ENCODE peak calls at places on chromosomes 13 and 19, in nine cellular contexts. One of them, this sample, is unnamed.

GRCh38 chr19:18939922-18940775 is 868 bp downstream of the HOMER3 start:
- DNase-seq in KBM-7: no peak
- DNase-seq in stimulated activated CD4-positive, alpha-beta T cell treated with anti-CD3 and anti-CD28 coated beads, Interleukin-2, amount 100 ng/mL, for 48 hours: no peak
- DNase-seq in pancreas: peak; percentile 45
- DNase-seq in cardiac muscle cell: peak; percentile 47
- DNase-seq in RWPE1: peak; percentile 84
- DNase-seq in T-helper 17 cell: no peak
- DNase-seq in foreskin fibroblast: peak; percentile 83
- DNase-seq in NCI-H1930: no peak
- DNase-seq in this sample: peak; percentile 22

GRCh38 chr13:40982772-40983171 is 36.3 kb downstream of the ELF1 start:
- DNase-seq in KBM-7: peak; percentile 90
- DNase-seq in stimulated activated CD4-positive, alpha-beta T cell treated with anti-CD3 and anti-CD28 coated beads, Interleukin-2, amount 100 ng/mL, for 48 hours: peak; percentile 39
- DNase-seq in pancreas: peak; percentile 61
- DNase-seq in cardiac muscle cell: peak; percentile 61
- DNase-seq in RWPE1: no peak
- DNase-seq in T-helper 17 cell: no peak
- DNase-seq in foreskin fibroblast: peak; percentile 9
- DNase-seq in NCI-H1930: no peak
- DNase-seq in this sample: peak; percentile 90

GRCh38 chr13:34719060-34719875 is 222.8 kb upstream of the NBEA start:
- DNase-seq in KBM-7: no peak
- DNase-seq in stimulated activated CD4-positive, alpha-beta T cell treated with anti-CD3 and anti-CD28 coated beads, Interleukin-2, amount 100 ng/mL, for 48 hours: no peak
- DNase-seq in pancreas: no peak
- DNase-seq in cardiac muscle cell: no peak
- DNase-seq in RWPE1: no peak
- DNase-seq in T-helper 17 cell: no peak
- DNase-seq in foreskin fibroblast: no peak
- DNase-seq in NCI-H1930: peak; percentile 88
- DNase-seq in this sample: no peak

GRCh38 chr13:79745141-79745540 is 264.2 kb downstream of the NDFIP2 start:
- DNase-seq in KBM-7: no peak
- DNase-seq in stimulated activated CD4-positive, alpha-beta T cell treated with anti-CD3 and anti-CD28 coated beads, Interleukin-2, amount 100 ng/mL, for 48 hours: no peak
- DNase-seq in pancreas: peak; percentile 75
- DNase-seq in cardiac muscle cell: peak; percentile 53
- DNase-seq in RWPE1: no peak
- DNase-seq in T-helper 17 cell: no peak
- DNase-seq in foreskin fibroblast: no peak
- DNase-seq in NCI-H1930: no peak
- DNase-seq in this sample: no peak

GRCh38 chr13:35618565-35619083 is 142.1 kb upstream of the MAB21L1 start:
- DNase-seq in KBM-7: no peak
- DNase-seq in stimulated activated CD4-positive, alpha-beta T cell treated with anti-CD3 and anti-CD28 coated beads, Interleukin-2, amount 100 ng/mL, for 48 hours: no peak
- DNase-seq in pancreas: no peak
- DNase-seq in cardiac muscle cell: no peak
- DNase-seq in RWPE1: no peak
- DNase-seq in T-helper 17 cell: no peak
- DNase-seq in foreskin fibroblast: no peak
- DNase-seq in NCI-H1930: no peak
- DNase-seq in this sample: no peak

GRCh38 chr19:13817615-13818371 is 22.6 kb downstream of the ZSWIM4 start:
- DNase-seq in KBM-7: no peak
- DNase-seq in stimulated activated CD4-positive, alpha-beta T cell treated with anti-CD3 and anti-CD28 coated beads, Interleukin-2, amount 100 ng/mL, for 48 hours: no peak
- DNase-seq in pancreas: peak; percentile 88
- DNase-seq in cardiac muscle cell: peak; percentile 82
- DNase-seq in RWPE1: no peak
- DNase-seq in T-helper 17 cell: peak; percentile 33
- DNase-seq in foreskin fibroblast: no peak
- DNase-seq in NCI-H1930: no peak
- DNase-seq in this sample: no peak

GRCh38 chr19:39324242-39324842 is 3.7 kb upstream of the LRFN1 start:
- DNase-seq in KBM-7: no peak
- DNase-seq in stimulated activated CD4-positive, alpha-beta T cell treated with anti-CD3 and anti-CD28 coated beads, Interleukin-2, amount 100 ng/mL, for 48 hours: no peak
- DNase-seq in pancreas: no peak
- DNase-seq in cardiac muscle cell: no peak
- DNase-seq in RWPE1: no peak
- DNase-seq in T-helper 17 cell: no peak
- DNase-seq in foreskin fibroblast: no peak
- DNase-seq in NCI-H1930: no peak
- DNase-seq in this sample: no peak

GRCh38 chr13:98792321-98792720 is 39.8 kb upstream of the SLC15A1 start:
- DNase-seq in KBM-7: no peak
- DNase-seq in stimulated activated CD4-positive, alpha-beta T cell treated with anti-CD3 and anti-CD28 coated beads, Interleukin-2, amount 100 ng/mL, for 48 hours: no peak
- DNase-seq in pancreas: no peak
- DNase-seq in cardiac muscle cell: no peak
- DNase-seq in RWPE1: no peak
- DNase-seq in T-helper 17 cell: no peak
- DNase-seq in foreskin fibroblast: no peak
- DNase-seq in NCI-H1930: no peak
- DNase-seq in this sample: no peak

GRCh38 chr19:35224681-35225604 is 3.6 kb downstream of the FAM187B start:
- DNase-seq in KBM-7: no peak
- DNase-seq in stimulated activated CD4-positive, alpha-beta T cell treated with anti-CD3 and anti-CD28 coated beads, Interleukin-2, amount 100 ng/mL, for 48 hours: no peak
- DNase-seq in pancreas: peak; percentile 83
- DNase-seq in cardiac muscle cell: no peak
- DNase-seq in RWPE1: no peak
- DNase-seq in T-helper 17 cell: no peak
- DNase-seq in foreskin fibroblast: no peak
- DNase-seq in NCI-H1930: no peak
- DNase-seq in this sample: no peak

GRCh38 chr13:20998649-20999415 is 62.6 kb downstream of the LATS2 start:
- DNase-seq in KBM-7: no peak
- DNase-seq in stimulated activated CD4-positive, alpha-beta T cell treated with anti-CD3 and anti-CD28 coated beads, Interleukin-2, amount 100 ng/mL, for 48 hours: no peak
- DNase-seq in pancreas: no peak
- DNase-seq in cardiac muscle cell: no peak
- DNase-seq in RWPE1: no peak
- DNase-seq in T-helper 17 cell: no peak
- DNase-seq in foreskin fibroblast: no peak
- DNase-seq in NCI-H1930: no peak
- DNase-seq in this sample: no peak

GRCh38 chr19:4597975-4598671 is 38.6 kb upstream of the SEMA6B start:
- DNase-seq in KBM-7: peak; percentile 68
- DNase-seq in stimulated activated CD4-positive, alpha-beta T cell treated with anti-CD3 and anti-CD28 coated beads, Interleukin-2, amount 100 ng/mL, for 48 hours: peak; percentile 30
- DNase-seq in pancreas: no peak
- DNase-seq in cardiac muscle cell: peak; percentile 92
- DNase-seq in RWPE1: peak; percentile 84
- DNase-seq in T-helper 17 cell: no peak
- DNase-seq in foreskin fibroblast: peak; percentile 53
- DNase-seq in NCI-H1930: no peak
- DNase-seq in this sample: peak; percentile 90

GRCh38 chr19:1851581-1852293 is 3.5 kb upstream of the REXO1 start:
- DNase-seq in KBM-7: no peak
- DNase-seq in stimulated activated CD4-positive, alpha-beta T cell treated with anti-CD3 and anti-CD28 coated beads, Interleukin-2, amount 100 ng/mL, for 48 hours: no peak
- DNase-seq in pancreas: no peak
- DNase-seq in cardiac muscle cell: no peak
- DNase-seq in RWPE1: no peak
- DNase-seq in T-helper 17 cell: no peak
- DNase-seq in foreskin fibroblast: no peak
- DNase-seq in NCI-H1930: no peak
- DNase-seq in this sample: no peak

GRCh38 chr19:38650911-38651584 is 3.6 kb downstream of the ACTN4 start:
- DNase-seq in KBM-7: peak; percentile 44
- DNase-seq in stimulated activated CD4-positive, alpha-beta T cell treated with anti-CD3 and anti-CD28 coated beads, Interleukin-2, amount 100 ng/mL, for 48 hours: no peak
- DNase-seq in pancreas: no peak
- DNase-seq in cardiac muscle cell: no peak
- DNase-seq in RWPE1: peak; percentile 69
- DNase-seq in T-helper 17 cell: no peak
- DNase-seq in foreskin fibroblast: peak; percentile 92
- DNase-seq in NCI-H1930: no peak
- DNase-seq in this sample: peak; percentile 35

GRCh38 chr13:46352810-46353209 is 34.2 kb downstream of the RUBCNL start:
- DNase-seq in KBM-7: no peak
- DNase-seq in stimulated activated CD4-positive, alpha-beta T cell treated with anti-CD3 and anti-CD28 coated beads, Interleukin-2, amount 100 ng/mL, for 48 hours: no peak
- DNase-seq in pancreas: no peak
- DNase-seq in cardiac muscle cell: no peak
- DNase-seq in RWPE1: no peak
- DNase-seq in T-helper 17 cell: no peak
- DNase-seq in foreskin fibroblast: no peak
- DNase-seq in NCI-H1930: no peak
- DNase-seq in this sample: no peak

GRCh38 chr13:27523345-27524073 is 73.1 kb upstream of the MTIF3 start:
- DNase-seq in KBM-7: peak; percentile 37
- DNase-seq in stimulated activated CD4-positive, alpha-beta T cell treated with anti-CD3 and anti-CD28 coated beads, Interleukin-2, amount 100 ng/mL, for 48 hours: no peak
- DNase-seq in pancreas: no peak
- DNase-seq in cardiac muscle cell: no peak
- DNase-seq in RWPE1: no peak
- DNase-seq in T-helper 17 cell: no peak
- DNase-seq in foreskin fibroblast: no peak
- DNase-seq in NCI-H1930: no peak
- DNase-seq in this sample: no peak

GRCh38 chr19:7393459-7393858 is 44.7 kb downstream of the ARHGEF18 start:
- DNase-seq in KBM-7: no peak
- DNase-seq in stimulated activated CD4-positive, alpha-beta T cell treated with anti-CD3 and anti-CD28 coated beads, Interleukin-2, amount 100 ng/mL, for 48 hours: no peak
- DNase-seq in pancreas: no peak
- DNase-seq in cardiac muscle cell: no peak
- DNase-seq in RWPE1: no peak
- DNase-seq in T-helper 17 cell: no peak
- DNase-seq in foreskin fibroblast: no peak
- DNase-seq in NCI-H1930: no peak
- DNase-seq in this sample: no peak

GRCh38 chr13:32857077-32857476 is 159.1 kb upstream of the KL start:
- DNase-seq in KBM-7: no peak
- DNase-seq in stimulated activated CD4-positive, alpha-beta T cell treated with anti-CD3 and anti-CD28 coated beads, Interleukin-2, amount 100 ng/mL, for 48 hours: no peak
- DNase-seq in pancreas: no peak
- DNase-seq in cardiac muscle cell: no peak
- DNase-seq in RWPE1: no peak
- DNase-seq in T-helper 17 cell: no peak
- DNase-seq in foreskin fibroblast: no peak
- DNase-seq in NCI-H1930: no peak
- DNase-seq in this sample: no peak

GRCh38 chr13:112101360-112101930 is 34.5 kb downstream of the SOX1 start:
- DNase-seq in KBM-7: no peak
- DNase-seq in stimulated activated CD4-positive, alpha-beta T cell treated with anti-CD3 and anti-CD28 coated beads, Interleukin-2, amount 100 ng/mL, for 48 hours: no peak
- DNase-seq in pancreas: no peak
- DNase-seq in cardiac muscle cell: no peak
- DNase-seq in RWPE1: no peak
- DNase-seq in T-helper 17 cell: no peak
- DNase-seq in foreskin fibroblast: no peak
- DNase-seq in NCI-H1930: no peak
- DNase-seq in this sample: peak; percentile 39

GRCh38 chr13:21745307-21745706 is 74.4 kb downstream of the FGF9 start:
- DNase-seq in KBM-7: no peak
- DNase-seq in stimulated activated CD4-positive, alpha-beta T cell treated with anti-CD3 and anti-CD28 coated beads, Interleukin-2, amount 100 ng/mL, for 48 hours: no peak
- DNase-seq in pancreas: no peak
- DNase-seq in cardiac muscle cell: no peak
- DNase-seq in RWPE1: no peak
- DNase-seq in T-helper 17 cell: no peak
- DNase-seq in foreskin fibroblast: no peak
- DNase-seq in NCI-H1930: no peak
- DNase-seq in this sample: peak; percentile 48

GRCh38 chr13:21060063-21060826 is 1.1 kb downstream of the LATS2 start:
- DNase-seq in KBM-7: peak; percentile 24
- DNase-seq in stimulated activated CD4-positive, alpha-beta T cell treated with anti-CD3 and anti-CD28 coated beads, Interleukin-2, amount 100 ng/mL, for 48 hours: no peak
- DNase-seq in pancreas: peak; percentile 27
- DNase-seq in cardiac muscle cell: peak; percentile 64
- DNase-seq in RWPE1: peak; percentile 30
- DNase-seq in T-helper 17 cell: no peak
- DNase-seq in foreskin fibroblast: peak; percentile 67
- DNase-seq in NCI-H1930: no peak
- DNase-seq in this sample: peak; percentile 11

GRCh38 chr13:102033719-102034446 is 368.0 kb downstream of the FGF14 start:
- DNase-seq in KBM-7: no peak
- DNase-seq in stimulated activated CD4-positive, alpha-beta T cell treated with anti-CD3 and anti-CD28 coated beads, Interleukin-2, amount 100 ng/mL, for 48 hours: no peak
- DNase-seq in pancreas: no peak
- DNase-seq in cardiac muscle cell: no peak
- DNase-seq in RWPE1: no peak
- DNase-seq in T-helper 17 cell: no peak
- DNase-seq in foreskin fibroblast: no peak
- DNase-seq in NCI-H1930: peak; percentile 61
- DNase-seq in this sample: no peak

GRCh38 chr19:46015080-46015960 is 7.5 kb downstream of the PGLYRP1 start:
- DNase-seq in KBM-7: no peak
- DNase-seq in stimulated activated CD4-positive, alpha-beta T cell treated with anti-CD3 and anti-CD28 coated beads, Interleukin-2, amount 100 ng/mL, for 48 hours: peak; percentile 55
- DNase-seq in pancreas: peak; percentile 82
- DNase-seq in cardiac muscle cell: peak; percentile 77
- DNase-seq in RWPE1: peak; percentile 82
- DNase-seq in T-helper 17 cell: peak; percentile 57
- DNase-seq in foreskin fibroblast: peak; percentile 68
- DNase-seq in NCI-H1930: peak; percentile 72
- DNase-seq in this sample: no peak

GRCh38 chr13:67107973-67108372 is 122.2 kb downstream of the PCDH9 start:
- DNase-seq in KBM-7: no peak
- DNase-seq in stimulated activated CD4-positive, alpha-beta T cell treated with anti-CD3 and anti-CD28 coated beads, Interleukin-2, amount 100 ng/mL, for 48 hours: no peak
- DNase-seq in pancreas: no peak
- DNase-seq in cardiac muscle cell: no peak
- DNase-seq in RWPE1: no peak
- DNase-seq in T-helper 17 cell: no peak
- DNase-seq in foreskin fibroblast: no peak
- DNase-seq in NCI-H1930: no peak
- DNase-seq in this sample: no peak

GRCh38 chr13:51193387-51193786 is 28.8 kb upstream of the FAM124A start:
- DNase-seq in KBM-7: no peak
- DNase-seq in stimulated activated CD4-positive, alpha-beta T cell treated with anti-CD3 and anti-CD28 coated beads, Interleukin-2, amount 100 ng/mL, for 48 hours: no peak
- DNase-seq in pancreas: no peak
- DNase-seq in cardiac muscle cell: no peak
- DNase-seq in RWPE1: no peak
- DNase-seq in T-helper 17 cell: no peak
- DNase-seq in foreskin fibroblast: no peak
- DNase-seq in NCI-H1930: no peak
- DNase-seq in this sample: no peak

GRCh38 chr19:43540381-43540780 is 7.4 kb downstream of the ZNF575 start:
- DNase-seq in KBM-7: no peak
- DNase-seq in stimulated activated CD4-positive, alpha-beta T cell treated with anti-CD3 and anti-CD28 coated beads, Interleukin-2, amount 100 ng/mL, for 48 hours: no peak
- DNase-seq in pancreas: no peak
- DNase-seq in cardiac muscle cell: no peak
- DNase-seq in RWPE1: no peak
- DNase-seq in T-helper 17 cell: no peak
- DNase-seq in foreskin fibroblast: no peak
- DNase-seq in NCI-H1930: no peak
- DNase-seq in this sample: no peak

GRCh38 chr13:25267715-25268114 is 19.6 kb downstream of the MTMR6 start:
- DNase-seq in KBM-7: no peak
- DNase-seq in stimulated activated CD4-positive, alpha-beta T cell treated with anti-CD3 and anti-CD28 coated beads, Interleukin-2, amount 100 ng/mL, for 48 hours: no peak
- DNase-seq in pancreas: no peak
- DNase-seq in cardiac muscle cell: no peak
- DNase-seq in RWPE1: no peak
- DNase-seq in T-helper 17 cell: no peak
- DNase-seq in foreskin fibroblast: peak; percentile 15
- DNase-seq in NCI-H1930: no peak
- DNase-seq in this sample: peak; percentile 30

GRCh38 chr19:1459479-1459878 is 9.6 kb downstream of the APC2 start:
- DNase-seq in KBM-7: no peak
- DNase-seq in stimulated activated CD4-positive, alpha-beta T cell treated with anti-CD3 and anti-CD28 coated beads, Interleukin-2, amount 100 ng/mL, for 48 hours: no peak
- DNase-seq in pancreas: no peak
- DNase-seq in cardiac muscle cell: no peak
- DNase-seq in RWPE1: no peak
- DNase-seq in T-helper 17 cell: no peak
- DNase-seq in foreskin fibroblast: no peak
- DNase-seq in NCI-H1930: no peak
- DNase-seq in this sample: no peak

GRCh38 chr19:46615966-46616365 is 8.9 kb downstream of the PTGIR start:
- DNase-seq in KBM-7: no peak
- DNase-seq in stimulated activated CD4-positive, alpha-beta T cell treated with anti-CD3 and anti-CD28 coated beads, Interleukin-2, amount 100 ng/mL, for 48 hours: no peak
- DNase-seq in pancreas: no peak
- DNase-seq in cardiac muscle cell: no peak
- DNase-seq in RWPE1: no peak
- DNase-seq in T-helper 17 cell: no peak
- DNase-seq in foreskin fibroblast: no peak
- DNase-seq in NCI-H1930: no peak
- DNase-seq in this sample: no peak

GRCh38 chr13:36858285-36858684 is 39.3 kb downstream of the RFXAP start:
- DNase-seq in KBM-7: peak; percentile 64
- DNase-seq in stimulated activated CD4-positive, alpha-beta T cell treated with anti-CD3 and anti-CD28 coated beads, Interleukin-2, amount 100 ng/mL, for 48 hours: no peak
- DNase-seq in pancreas: no peak
- DNase-seq in cardiac muscle cell: peak; percentile 80
- DNase-seq in RWPE1: peak; percentile 21
- DNase-seq in T-helper 17 cell: no peak
- DNase-seq in foreskin fibroblast: peak; percentile 63
- DNase-seq in NCI-H1930: peak; percentile 41
- DNase-seq in this sample: peak; percentile 90

GRCh38 chr19:18156841-18157464 is 4.0 kb downstream of the PIK3R2 start:
- DNase-seq in KBM-7: peak; percentile 53
- DNase-seq in stimulated activated CD4-positive, alpha-beta T cell treated with anti-CD3 and anti-CD28 coated beads, Interleukin-2, amount 100 ng/mL, for 48 hours: no peak
- DNase-seq in pancreas: peak; percentile 91
- DNase-seq in cardiac muscle cell: peak; percentile 62
- DNase-seq in RWPE1: peak; percentile 96
- DNase-seq in T-helper 17 cell: no peak
- DNase-seq in foreskin fibroblast: peak; percentile 95
- DNase-seq in NCI-H1930: no peak
- DNase-seq in this sample: peak; percentile 95

GRCh38 chr13:43684947-43685725 is 101.6 kb downstream of the ENOX1 start:
- DNase-seq in KBM-7: no peak
- DNase-seq in stimulated activated CD4-positive, alpha-beta T cell treated with anti-CD3 and anti-CD28 coated beads, Interleukin-2, amount 100 ng/mL, for 48 hours: no peak
- DNase-seq in pancreas: no peak
- DNase-seq in cardiac muscle cell: no peak
- DNase-seq in RWPE1: no peak
- DNase-seq in T-helper 17 cell: no peak
- DNase-seq in foreskin fibroblast: no peak
- DNase-seq in NCI-H1930: no peak
- DNase-seq in this sample: no peak

This sample was measured in OCI-M1.